ENCODE peak calls at places on chromosomes 7 and 10, in six cellular contexts. O is HEK293T, S is GM10248, E is hypothalamus, D is psoas muscle, R is GM23248. J is an unnamed sample.

GRCh38 chr7:25665346-25665745 is 437.1 kb upstream of the NPVF start:
- DNase-seq in E (no peak), S (no peak), D (peak; percentile 60), R (peak; percentile 24), O (no peak), J (no peak)

GRCh38 chr7:131618391-131618790 is 62.0 kb upstream of the PODXL start:
- DNase-seq in S (no peak), O (no peak), R (no peak), E (no peak), D (no peak), J (no peak)

GRCh38 chr10:14954001-14954770 is at the start of gene DCLRE1C:
- DNase-seq in S (peak; percentile 91), O (peak; percentile 88), R (peak; percentile 96), D (peak; percentile 94), E (peak; percentile 91), J (peak; percentile 87)

GRCh38 chr7:31688347-31688746 is 1.3 kb downstream of the PPP1R17 start:
- DNase-seq in R (no peak), E (no peak), S (peak; percentile 47), D (no peak), O (no peak), J (no peak)

GRCh38 chr10:31942892-31943291 is 14.3 kb upstream of the ARHGAP12 start:
- DNase-seq in D (no peak), S (no peak), R (no peak), E (no peak), O (no peak), J (no peak)

GRCh38 chr10:30589441-30589840 is 40.1 kb downstream of the LYZL2 start:
- DNase-seq in E (no peak), R (no peak), S (no peak), O (no peak), D (no peak), J (no peak)

GRCh38 chr10:70561051-70561450 is 41.5 kb downstream of the PRF1 start:
- DNase-seq in R (peak; percentile 25), S (no peak), E (no peak), O (no peak), D (peak; percentile 27), J (no peak)

GRCh38 chr10:103967433-103968142 is 648 bp downstream of the SLK start:
- DNase-seq in O (peak; percentile 53), D (no peak), E (no peak), R (peak; percentile 82), S (peak; percentile 67), J (no peak)

GRCh38 chr10:110494532-110494931 is 3.2 kb upstream of the DUSP5 start:
- DNase-seq in E (no peak), O (no peak), D (no peak), R (no peak), S (no peak), J (no peak)

GRCh38 chr7:125383324-125383723 is 453.7 kb upstream of the POT1 start:
- DNase-seq in R (no peak), S (no peak), E (no peak), O (no peak), D (no peak), J (no peak)

GRCh38 chr7:2306688-2307087 is 7.6 kb downstream of the SNX8 start:
- DNase-seq in R (no peak), O (no peak), S (no peak), D (no peak), E (no peak), J (no peak)

GRCh38 chr7:36032362-36032818 is 120.7 kb upstream of the EEPD1 start:
- DNase-seq in E (peak; percentile 54), R (peak; percentile 62), S (no peak), D (no peak), O (no peak), J (no peak)

GRCh38 chr10:101225846-101226361 is 3.4 kb downstream of the LBX1 start:
- DNase-seq in O (no peak), E (no peak), S (no peak), D (no peak), R (no peak), J (no peak)

GRCh38 chr10:49488056-49488455 is 50.9 kb downstream of the ERCC6 start:
- DNase-seq in R (no peak), E (no peak), D (no peak), S (no peak), O (peak; percentile 58), J (peak; percentile 58)

GRCh38 chr10:86102031-86102430 is 264.6 kb downstream of the GRID1 start:
- DNase-seq in D (no peak), O (no peak), R (no peak), E (no peak), S (no peak), J (no peak)

GRCh38 chr10:100869399-100869798 is 43.4 kb upstream of the SLF2 start:
- DNase-seq in E (no peak), S (no peak), R (no peak), D (no peak), O (no peak), J (no peak)

GRCh38 chr10:120938822-120939221 is 87.7 kb downstream of the WDR11 start:
- DNase-seq in S (no peak), O (no peak), E (no peak), D (no peak), R (no peak), J (no peak)

GRCh38 chr10:79331709-79332108 is 15.6 kb upstream of the PPIF start:
- DNase-seq in E (no peak), O (no peak), R (peak; percentile 95), S (peak; percentile 83), D (no peak), J (no peak)

GRCh38 chr10:97234403-97234802 is 48.6 kb upstream of the SLIT1 start:
- DNase-seq in E (no peak), S (no peak), R (peak; percentile 64), D (no peak), O (peak; percentile 60), J (no peak)

GRCh38 chr7:30445770-30446169 is 32.8 kb downstream of the NOD1 start:
- DNase-seq in R (peak; percentile 58), E (peak; percentile 44), D (peak; percentile 78), S (peak; percentile 85), O (peak; percentile 72), J (peak; percentile 48)

GRCh38 chr7:4806983-4807625 is 31.7 kb downstream of the AP5Z1 start:
- DNase-seq in O (no peak), S (no peak), R (no peak), D (peak; percentile 39), E (no peak), J (no peak)

GRCh38 chr10:52740913-52741675 is 31.5 kb downstream of the MBL2 start:
- DNase-seq in D (no peak), R (peak; percentile 37), E (peak; percentile 37), O (peak; percentile 85), S (peak; percentile 47), J (no peak)

GRCh38 chr10:85100495-85100894 is 772.1 kb downstream of the CCSER2 start:
- DNase-seq in S (no peak), E (no peak), O (no peak), R (no peak), D (no peak), J (no peak)

GRCh38 chr7:36775673-36776072 is 51.4 kb upstream of the AOAH start:
- DNase-seq in R (no peak), E (no peak), D (no peak), O (no peak), S (no peak), J (no peak)

GRCh38 chr7:149801002-149801566 is 27.7 kb upstream of the ZNF467 start:
- DNase-seq in O (no peak), S (no peak), D (no peak), R (no peak), E (no peak), J (no peak)

GRCh38 chr7:37142943-37143342 is 305.7 kb downstream of the ELMO1 start:
- DNase-seq in O (no peak), S (no peak), R (no peak), D (no peak), E (no peak), J (no peak)

GRCh38 chr10:3006093-3006492 is 61.3 kb upstream of the PFKP start:
- DNase-seq in D (no peak), S (no peak), O (no peak), E (no peak), R (no peak), J (no peak)

GRCh38 chr10:62805139-62806092 is 896 bp downstream of the ADO start:
- DNase-seq in R (peak; percentile 84), S (peak; percentile 26), D (peak; percentile 84), O (no peak), E (no peak), J (no peak)

GRCh38 chr10:133061296-133062038 is 26.3 kb upstream of the ADGRA1 start:
- DNase-seq in R (no peak), O (no peak), D (no peak), E (no peak), S (no peak), J (no peak)

GRCh38 chr7:2004841-2005351 is 227.8 kb downstream of the MAD1L1 start:
- DNase-seq in E (no peak), R (no peak), S (no peak), O (no peak), D (peak; percentile 48), J (no peak)

GRCh38 chr10:103576862-103577261 is 83.4 kb downstream of the NEURL1 start:
- DNase-seq in D (no peak), E (no peak), R (no peak), O (no peak), S (no peak), J (no peak)

GRCh38 chr10:115073796-115074195 is 19.4 kb upstream of the ATRNL1 start:
- DNase-seq in S (no peak), D (no peak), E (no peak), R (no peak), O (no peak), J (no peak)

GRCh38 chr10:121772406-121772805 is 155.4 kb downstream of the ATE1 start:
- DNase-seq in O (no peak), D (no peak), R (peak; percentile 34), E (no peak), S (no peak), J (no peak)

GRCh38 chr10:51892965-51893658 is 193.7 kb upstream of the CSTF2T start:
- DNase-seq in O (peak; percentile 65), E (no peak), S (no peak), R (peak; percentile 40), D (no peak), J (no peak)

GRCh38 chr7:103031781-103032180 is 42.8 kb downstream of the FBXL13 start:
- DNase-seq in E (no peak), O (no peak), S (no peak), D (no peak), R (peak; percentile 14), J (no peak)

GRCh38 chr10:62916157-62916603 is 100.0 kb upstream of the EGR2 start:
- DNase-seq in E (no peak), R (peak; percentile 96), S (no peak), O (no peak), D (no peak), J (no peak)

GRCh38 chr10:91521444-91521843 is 111.3 kb downstream of the HECTD2 start:
- DNase-seq in E (no peak), O (no peak), R (peak; percentile 63), D (no peak), S (no peak), J (no peak)

GRCh38 chr10:59678884-59679301 is 30.8 kb downstream of the SLC16A9 start:
- DNase-seq in R (peak; percentile 40), O (no peak), D (no peak), E (no peak), S (peak; percentile 31), J (no peak)

J was measured in NCI-H1436.